ENCODE peak calls at places on chromosome 6, in four cellular contexts. C is HepG2, I is GM12878, O is K562. L is an unnamed sample.
A peak's percentile ranks its signal among the peaks of the same experiment; 100 is the strongest.

GRCh38 chr6:40825085-40825484 is 213.9 kb downstream of the UNC5CL start:
- DNase-seq in O (no peak), C (no peak), I (no peak), L (no peak)

GRCh38 chr6:7238900-7239589 is 74.0 kb downstream of the SSR1 start:
- DNase-seq in O (peak; percentile 87), I (no peak), C (peak; percentile 94), L (peak; percentile 89)

GRCh38 chr6:29976588-29977424 is 34.5 kb downstream of the HLA-A start:
- DNase-seq in I (peak; percentile 13), O (peak; percentile 68), C (peak; percentile 77), L (peak; percentile 62)

GRCh38 chr6:44665143-44665542 is 277.6 kb downstream of the CDC5L start:
- DNase-seq in C (no peak), O (no peak), I (no peak), L (no peak)

GRCh38 chr6:30562470-30563425 is 5.7 kb downstream of the PRR3 start:
- DNase-seq in C (no peak), O (no peak), I (no peak), L (no peak)

GRCh38 chr6:31719001-31719400 is 2.5 kb downstream of the LY6G6C start:
- DNase-seq in I (no peak), C (no peak), O (no peak), L (no peak)

GRCh38 chr6:47207261-47207660 is 102.4 kb downstream of the TNFRSF21 start:
- DNase-seq in C (no peak), O (no peak), I (no peak), L (no peak)

GRCh38 chr6:15395087-15395486 is 149.2 kb downstream of the JARID2 start:
- DNase-seq in C (no peak), O (no peak), I (no peak), L (no peak)

GRCh38 chr6:116370328-116370716 is 425 bp upstream of the DSE start:
- DNase-seq in O (no peak), C (no peak), I (no peak), L (no peak)

GRCh38 chr6:4114123-4114522 is 21.3 kb downstream of the ECI2 start:
- DNase-seq in O (no peak), I (no peak), C (no peak), L (no peak)

GRCh38 chr6:116543149-116543548 is 2.3 kb downstream of the TRAPPC3L start:
- DNase-seq in O (no peak), I (no peak), C (no peak), L (no peak)

GRCh38 chr6:93079061-93079460 is 340.3 kb downstream of the EPHA7 start:
- DNase-seq in C (no peak), I (no peak), O (no peak), L (no peak)

GRCh38 chr6:21946298-21946783 is 350.5 kb downstream of the PRL start:
- DNase-seq in I (no peak), C (no peak), O (no peak), L (no peak)

GRCh38 chr6:21952367-21952766 is 344.5 kb downstream of the PRL start:
- DNase-seq in C (no peak), O (no peak), I (no peak), L (no peak)

GRCh38 chr6:21942910-21943309 is 349.4 kb downstream of the SOX4 start:
- DNase-seq in I (no peak), C (no peak), O (no peak), L (no peak)

GRCh38 chr6:21949211-21949801 is 347.5 kb downstream of the PRL start:
- DNase-seq in I (no peak), O (no peak), C (peak; percentile 12), L (no peak)

GRCh38 chr6:21947751-21948386 is 349.0 kb downstream of the PRL start:
- DNase-seq in O (no peak), C (no peak), I (no peak), L (no peak)
- TF ChIP-seq NR2C2 in O (no peak), C (no peak), I (no peak), L (no peak)

GRCh38 chr6:139839506-139840156 is 465.2 kb upstream of the CITED2 start:
- DNase-seq in I (no peak), O (no peak), C (no peak), L (no peak)
- TF ChIP-seq NR2C2 in I (no peak), O (no peak), C (no peak), L (no peak)

GRCh38 chr6:129507059-129507807 is 202.7 kb downstream of the ARHGAP18 start:
- DNase-seq in I (no peak), C (no peak), O (no peak), L (no peak)
- TF ChIP-seq NR2C2 in I (no peak), C (no peak), O (no peak), L (no peak)

GRCh38 chr6:33093857-33094256 is 18.1 kb downstream of the HLA-DPB1 start:
- DNase-seq in I (no peak), O (no peak), C (no peak), L (no peak)
- TF ChIP-seq NR2C2 in I (no peak), O (no peak), C (no peak), L (no peak)

GRCh38 chr6:62286470-62286843 is 432 bp upstream of the KHDRBS2 start:
- DNase-seq in I (no peak), C (no peak), O (no peak), L (peak; percentile 9)
- TF ChIP-seq NR2C2 in I (no peak), C (no peak), O (no peak), L (no peak)

GRCh38 chr6:81762132-81762531 is 9.7 kb upstream of the TENT5A start:
- DNase-seq in O (no peak), I (no peak), C (no peak), L (no peak)
- TF ChIP-seq NR2C2 in O (no peak), I (no peak), C (no peak), L (no peak)

GRCh38 chr6:110662468-110663211 is 152.6 kb downstream of the CDK19 start:
- DNase-seq in C (no peak), O (no peak), I (no peak), L (no peak)
- TF ChIP-seq NR2C2 in C (no peak), O (no peak), I (no peak), L (no peak)

GRCh38 chr6:111119550-111120329 is 32.4 kb downstream of the SLC16A10 start:
- DNase-seq in O (no peak), C (no peak), I (no peak), L (no peak)

GRCh38 chr6:111121789-111122350 is 34.6 kb downstream of the SLC16A10 start:
- DNase-seq in O (no peak), C (no peak), I (no peak), L (no peak)

GRCh38 chr6:111129003-111129402 is 41.7 kb downstream of the SLC16A10 start:
- DNase-seq in C (peak; percentile 24), O (no peak), I (no peak), L (no peak)

GRCh38 chr6:111122458-111123286 is 35.4 kb downstream of the SLC16A10 start:
- DNase-seq in I (no peak), C (no peak), O (no peak), L (no peak)

DNA sequence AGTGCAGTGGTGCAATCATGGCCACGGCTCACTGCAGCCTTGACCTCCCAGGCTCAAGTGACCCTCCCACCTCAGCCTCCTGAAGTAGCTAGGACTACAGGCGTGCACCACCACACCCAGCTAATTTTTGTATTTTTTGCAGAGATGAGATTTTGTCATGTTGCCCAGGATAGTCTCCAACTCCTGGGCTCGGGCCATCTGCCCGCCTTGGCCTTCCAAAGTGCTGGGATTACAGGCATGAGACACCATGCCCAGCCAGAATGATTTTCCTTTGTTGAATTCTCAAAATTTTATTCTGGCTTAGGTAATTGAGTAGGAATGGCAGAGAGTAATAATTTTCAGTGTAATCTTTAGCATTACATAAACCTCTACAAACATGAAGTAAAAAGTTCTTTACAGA is 37.1 kb downstream of the SLC16A10 start:
- DNase-seq in C (no peak), O (no peak), I (no peak), L (no peak)
- TF ChIP-seq NR2C2 in C (no peak), O (no peak), I (no peak), L (no peak)

GRCh38 chr6:167956983-167957492 is 40.4 kb upstream of the KIF25 start:
- DNase-seq in I (no peak), C (peak; percentile 74), O (no peak), L (no peak)
- TF ChIP-seq NR2C2 in I (no peak), C (no peak), O (no peak), L (no peak)

L was measured in WTC11.